ENCODE peak calls at places on chromosomes 3 and 15, in eight cellular contexts. One of them, this sample, is unnamed.

GRCh38 chr3:18812316-18812715 is 336.0 kb upstream of the KCNH8 start:
- DNase-seq in cardiac fibroblast: peak; percentile 62
- DNase-seq in AG10803: no peak
- DNase-seq in dorsolateral prefrontal cortex: no peak
- DNase-seq in astrocyte of the spinal cord: peak; percentile 55
- DNase-seq in left ventricle myocardium inferior: no peak
- DNase-seq in GM20000: no peak
- DNase-seq in B cell: no peak
- DNase-seq in this sample: no peak

GRCh38 chr3:23004971-23005370 is 198.2 kb upstream of the UBE2E2 start:
- DNase-seq in GM20000: no peak
- DNase-seq in cardiac fibroblast: peak; percentile 92
- DNase-seq in dorsolateral prefrontal cortex: no peak
- DNase-seq in astrocyte of the spinal cord: peak; percentile 79
- DNase-seq in left ventricle myocardium inferior: no peak
- DNase-seq in B cell: no peak
- DNase-seq in AG10803: peak; percentile 67
- DNase-seq in this sample: no peak

GRCh38 chr15:63523306-63523990 is 19.1 kb downstream of the USP3 start:
- DNase-seq in astrocyte of the spinal cord: peak; percentile 29
- DNase-seq in left ventricle myocardium inferior: no peak
- DNase-seq in AG10803: peak; percentile 36
- DNase-seq in B cell: no peak
- DNase-seq in GM20000: no peak
- DNase-seq in dorsolateral prefrontal cortex: no peak
- DNase-seq in cardiac fibroblast: peak; percentile 45
- DNase-seq in this sample: no peak

GRCh38 chr3:37987751-37988179 is 2.8 kb upstream of the VILL start:
- DNase-seq in GM20000: no peak
- DNase-seq in dorsolateral prefrontal cortex: no peak
- DNase-seq in left ventricle myocardium inferior: no peak
- DNase-seq in cardiac fibroblast: peak; percentile 27
- DNase-seq in astrocyte of the spinal cord: no peak
- DNase-seq in AG10803: no peak
- DNase-seq in B cell: no peak
- DNase-seq in this sample: no peak

GRCh38 chr3:50572801-50573371 is 3.6 kb downstream of the HEMK1 start:
- DNase-seq in dorsolateral prefrontal cortex: no peak
- DNase-seq in left ventricle myocardium inferior: no peak
- DNase-seq in cardiac fibroblast: no peak
- DNase-seq in GM20000: no peak
- DNase-seq in astrocyte of the spinal cord: no peak
- DNase-seq in B cell: no peak
- DNase-seq in AG10803: no peak
- DNase-seq in this sample: no peak

GRCh38 chr3:197519801-197520211 is 36.0 kb downstream of the BDH1 start:
- DNase-seq in AG10803: no peak
- DNase-seq in GM20000: no peak
- DNase-seq in astrocyte of the spinal cord: no peak
- DNase-seq in cardiac fibroblast: no peak
- DNase-seq in dorsolateral prefrontal cortex: no peak
- DNase-seq in left ventricle myocardium inferior: no peak
- DNase-seq in B cell: no peak
- DNase-seq in this sample: no peak

GRCh38 chr3:140246578-140246977 is 311.6 kb downstream of the CLSTN2 start:
- DNase-seq in dorsolateral prefrontal cortex: no peak
- DNase-seq in left ventricle myocardium inferior: no peak
- DNase-seq in B cell: no peak
- DNase-seq in AG10803: no peak
- DNase-seq in astrocyte of the spinal cord: no peak
- DNase-seq in GM20000: no peak
- DNase-seq in cardiac fibroblast: no peak
- DNase-seq in this sample: no peak

GRCh38 chr3:108719178-108719577 is 38.0 kb downstream of the RETNLB start:
- DNase-seq in AG10803: no peak
- DNase-seq in astrocyte of the spinal cord: no peak
- DNase-seq in GM20000: no peak
- DNase-seq in left ventricle myocardium inferior: no peak
- DNase-seq in cardiac fibroblast: no peak
- DNase-seq in dorsolateral prefrontal cortex: no peak
- DNase-seq in B cell: no peak
- DNase-seq in this sample: no peak

GRCh38 chr15:28921336-28921735 is 35.6 kb downstream of the APBA2 start:
- DNase-seq in GM20000: no peak
- DNase-seq in cardiac fibroblast: no peak
- DNase-seq in left ventricle myocardium inferior: no peak
- DNase-seq in B cell: no peak
- DNase-seq in astrocyte of the spinal cord: no peak
- DNase-seq in AG10803: no peak
- DNase-seq in dorsolateral prefrontal cortex: no peak
- DNase-seq in this sample: no peak

GRCh38 chr3:183766107-183766506 is 59.3 kb downstream of the MAP6D1 start:
- DNase-seq in dorsolateral prefrontal cortex: no peak
- DNase-seq in left ventricle myocardium inferior: no peak
- DNase-seq in AG10803: no peak
- DNase-seq in cardiac fibroblast: peak; percentile 7
- DNase-seq in astrocyte of the spinal cord: no peak
- DNase-seq in B cell: no peak
- DNase-seq in GM20000: no peak
- DNase-seq in this sample: no peak

GRCh38 chr15:90952901-90953677 is 1.6 kb upstream of the RCCD1 start:
- DNase-seq in AG10803: no peak
- DNase-seq in GM20000: no peak
- DNase-seq in B cell: no peak
- DNase-seq in cardiac fibroblast: no peak
- DNase-seq in dorsolateral prefrontal cortex: no peak
- DNase-seq in left ventricle myocardium inferior: no peak
- DNase-seq in astrocyte of the spinal cord: no peak
- DNase-seq in this sample: no peak

DNA sequence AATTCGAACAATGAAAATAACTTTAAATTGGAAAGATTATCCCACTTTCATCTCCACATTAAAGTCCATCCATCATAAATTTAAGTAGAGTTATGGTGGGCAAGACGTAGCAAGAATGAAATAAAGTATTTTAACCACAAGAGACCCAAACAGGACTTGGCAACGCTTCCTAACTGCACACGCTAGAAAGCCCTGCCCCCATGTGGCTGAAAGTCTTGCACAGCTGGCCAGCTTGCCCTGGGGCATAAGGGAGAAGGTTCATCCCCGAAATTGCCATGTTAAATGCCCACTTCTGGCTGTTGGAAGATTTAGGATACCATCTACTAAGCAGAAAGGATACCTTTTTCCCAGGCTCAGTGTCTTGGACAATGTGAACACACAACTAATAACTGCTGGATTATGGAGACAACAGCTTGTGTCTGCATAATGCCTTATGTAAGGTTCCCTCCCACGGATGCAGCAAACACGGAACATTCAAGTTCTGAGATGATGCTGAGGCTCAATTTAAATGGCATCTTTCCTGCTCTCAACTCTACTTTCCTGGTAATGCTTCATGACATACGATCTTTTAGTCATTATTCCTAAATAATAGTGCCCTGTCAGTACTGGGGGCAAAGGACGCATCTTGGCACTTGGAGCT is 116.6 kb upstream of the TJP1 start:
- DNase-seq in cardiac fibroblast: no peak
- DNase-seq in GM20000: no peak
- DNase-seq in left ventricle myocardium inferior: no peak
- DNase-seq in B cell: no peak
- DNase-seq in astrocyte of the spinal cord: no peak
- DNase-seq in dorsolateral prefrontal cortex: peak; percentile 59
- DNase-seq in AG10803: no peak
- DNase-seq in this sample: peak; percentile 9
- TF ChIP-seq CTCF in cardiac fibroblast: peak; percentile 13
- TF ChIP-seq CTCF in GM20000: no peak
- TF ChIP-seq CTCF in left ventricle myocardium inferior: peak; percentile 50
- TF ChIP-seq CTCF in B cell: no peak
- TF ChIP-seq CTCF in astrocyte of the spinal cord: peak; percentile 37
- TF ChIP-seq CTCF in dorsolateral prefrontal cortex: no peak
- TF ChIP-seq CTCF in AG10803: peak; percentile 24
- TF ChIP-seq CTCF in this sample: peak; percentile 41

DNA sequence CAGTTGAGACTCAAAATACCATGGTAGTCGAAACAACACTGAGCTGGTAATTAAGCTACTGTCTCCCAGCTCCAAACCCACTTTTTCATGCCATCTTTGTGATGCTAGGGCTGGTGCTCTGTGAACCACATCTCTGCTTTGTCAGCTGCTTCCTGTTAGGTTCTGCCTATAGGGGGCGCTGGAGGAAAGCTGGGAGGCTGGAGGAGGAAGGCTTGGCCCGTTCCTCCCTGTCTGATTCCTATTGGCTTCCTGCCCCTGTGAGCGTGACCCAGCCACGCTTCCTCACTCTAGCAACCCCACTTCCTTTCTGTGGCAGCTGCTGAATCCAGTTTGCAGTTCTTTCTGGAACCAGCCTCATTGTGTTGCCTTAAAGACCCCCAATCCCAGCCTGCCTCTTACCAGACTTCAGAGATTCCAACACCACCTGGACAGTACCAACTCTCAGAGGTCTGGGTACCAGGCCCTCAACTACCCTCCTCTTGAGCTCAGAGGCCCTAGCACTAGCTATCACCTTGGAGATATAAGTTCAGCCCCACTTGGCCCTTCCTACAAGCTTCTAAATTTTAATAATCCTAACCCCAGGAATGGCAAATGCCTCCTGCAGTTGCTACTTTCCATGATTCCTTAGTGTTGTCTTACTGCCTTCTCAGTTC is 120.9 kb downstream of the ERC2 start:
- DNase-seq in GM20000: peak; percentile 7
- DNase-seq in cardiac fibroblast: peak; percentile 22
- DNase-seq in left ventricle myocardium inferior: no peak
- DNase-seq in B cell: no peak
- DNase-seq in AG10803: no peak
- DNase-seq in dorsolateral prefrontal cortex: peak; percentile 77
- DNase-seq in astrocyte of the spinal cord: no peak
- DNase-seq in this sample: peak; percentile 32
- TF ChIP-seq CTCF in GM20000: peak; percentile 41
- TF ChIP-seq CTCF in cardiac fibroblast: peak; percentile 41
- TF ChIP-seq CTCF in left ventricle myocardium inferior: peak; percentile 32
- TF ChIP-seq CTCF in B cell: no peak
- TF ChIP-seq CTCF in AG10803: peak; percentile 20
- TF ChIP-seq CTCF in dorsolateral prefrontal cortex: peak; percentile 71
- TF ChIP-seq CTCF in astrocyte of the spinal cord: peak; percentile 51
- TF ChIP-seq CTCF in this sample: peak; percentile 78

GRCh38 chr15:82850242-82850591 is 40.8 kb downstream of the WHAMM start:
- DNase-seq in cardiac fibroblast: peak; percentile 34
- DNase-seq in dorsolateral prefrontal cortex: peak; percentile 29
- DNase-seq in GM20000: no peak
- DNase-seq in AG10803: peak; percentile 30
- DNase-seq in astrocyte of the spinal cord: peak; percentile 47
- DNase-seq in B cell: no peak
- DNase-seq in left ventricle myocardium inferior: no peak
- DNase-seq in this sample: no peak

GRCh38 chr15:82851981-82852511 is 42.6 kb downstream of the WHAMM start:
- DNase-seq in B cell: no peak
- DNase-seq in astrocyte of the spinal cord: peak; percentile 81
- DNase-seq in cardiac fibroblast: peak; percentile 45
- DNase-seq in left ventricle myocardium inferior: no peak
- DNase-seq in GM20000: no peak
- DNase-seq in dorsolateral prefrontal cortex: no peak
- DNase-seq in AG10803: peak; percentile 65
- DNase-seq in this sample: no peak

GRCh38 chr15:82851331-82851850 is 42.0 kb downstream of the WHAMM start:
- DNase-seq in dorsolateral prefrontal cortex: no peak
- DNase-seq in GM20000: no peak
- DNase-seq in astrocyte of the spinal cord: no peak
- DNase-seq in cardiac fibroblast: no peak
- DNase-seq in B cell: no peak
- DNase-seq in left ventricle myocardium inferior: no peak
- DNase-seq in AG10803: no peak
- DNase-seq in this sample: no peak

GRCh38 chr15:82849556-82850241 is 40.3 kb downstream of the WHAMM start:
- DNase-seq in astrocyte of the spinal cord: peak; percentile 75
- DNase-seq in dorsolateral prefrontal cortex: peak; percentile 53
- DNase-seq in left ventricle myocardium inferior: peak; percentile 76
- DNase-seq in GM20000: peak; percentile 81
- DNase-seq in B cell: peak; percentile 70
- DNase-seq in AG10803: peak; percentile 89
- DNase-seq in cardiac fibroblast: peak; percentile 88
- DNase-seq in this sample: peak; percentile 82

DNA sequence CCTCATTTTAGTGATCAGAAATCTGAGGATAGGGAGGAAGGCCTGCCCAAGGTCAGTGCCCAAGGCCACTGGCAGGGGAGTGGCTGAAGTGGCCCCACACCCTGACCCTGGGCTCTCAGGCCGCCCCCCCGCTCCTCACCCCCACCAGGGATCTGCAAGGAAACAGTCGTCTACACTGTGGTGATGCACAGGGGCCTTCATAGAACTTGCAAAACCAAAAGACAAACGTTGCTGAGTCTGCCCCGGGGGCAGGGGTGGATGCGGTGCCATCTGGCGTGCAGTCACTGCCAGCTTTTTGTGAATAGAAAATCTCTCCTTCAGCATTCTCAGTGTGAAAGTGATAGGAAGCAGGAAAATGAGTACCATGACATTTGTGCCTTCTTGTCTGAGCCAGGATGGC is 41.3 kb downstream of the WHAMM start:
- DNase-seq in left ventricle myocardium inferior: no peak
- DNase-seq in cardiac fibroblast: no peak
- DNase-seq in B cell: no peak
- DNase-seq in dorsolateral prefrontal cortex: no peak
- DNase-seq in astrocyte of the spinal cord: no peak
- DNase-seq in AG10803: no peak
- DNase-seq in GM20000: no peak
- DNase-seq in this sample: no peak
- TF ChIP-seq CTCF in left ventricle myocardium inferior: no peak
- TF ChIP-seq CTCF in cardiac fibroblast: no peak
- TF ChIP-seq CTCF in B cell: no peak
- TF ChIP-seq CTCF in dorsolateral prefrontal cortex: no peak
- TF ChIP-seq CTCF in astrocyte of the spinal cord: no peak
- TF ChIP-seq CTCF in AG10803: no peak
- TF ChIP-seq CTCF in GM20000: no peak
- TF ChIP-seq CTCF in this sample: no peak

DNA sequence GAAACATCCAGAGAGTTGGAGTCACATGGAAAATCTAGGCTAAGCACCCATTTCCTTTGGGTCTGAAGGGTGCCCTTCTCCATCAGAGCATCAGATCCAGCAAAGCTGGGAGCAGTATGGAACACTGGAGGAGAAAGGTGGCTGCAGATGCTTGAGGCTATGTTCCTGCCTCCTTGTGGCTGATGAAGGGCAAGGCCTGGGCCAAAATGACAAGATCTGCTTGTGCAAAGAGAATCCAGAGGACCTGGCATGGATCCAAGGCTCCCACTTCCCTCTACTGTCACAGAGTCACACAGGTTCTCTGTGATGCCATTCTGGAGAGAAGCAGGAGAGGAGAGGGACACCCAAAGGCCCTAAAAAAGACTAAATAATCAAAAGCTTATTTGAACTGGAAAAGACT is 9.2 kb upstream of the ATP8B4 start:
- DNase-seq in cardiac fibroblast: no peak
- DNase-seq in GM20000: no peak
- DNase-seq in AG10803: no peak
- DNase-seq in astrocyte of the spinal cord: no peak
- DNase-seq in dorsolateral prefrontal cortex: peak; percentile 63
- DNase-seq in B cell: no peak
- DNase-seq in left ventricle myocardium inferior: peak; percentile 53
- DNase-seq in this sample: no peak
- TF ChIP-seq CTCF in cardiac fibroblast: no peak
- TF ChIP-seq CTCF in GM20000: no peak
- TF ChIP-seq CTCF in AG10803: no peak
- TF ChIP-seq CTCF in astrocyte of the spinal cord: peak; percentile 8
- TF ChIP-seq CTCF in dorsolateral prefrontal cortex: no peak
- TF ChIP-seq CTCF in B cell: no peak
- TF ChIP-seq CTCF in left ventricle myocardium inferior: no peak
- TF ChIP-seq CTCF in this sample: no peak

This sample was measured in OCI-LY7.